ENCODE peak calls at places on chromosomes 16 and 17, in six cellular contexts. One of them, this sample, is unnamed.

GRCh38 chr16:19717319-19717718 is 708 bp downstream of the KNOP1 start:
- DNase-seq in GM23338: peak
- DNase-seq in HCT116: no peak
- DNase-seq in GM12878: no peak
- DNase-seq in H1: no peak
- DNase-seq in endothelial cell of umbilical vein: no peak
- DNase-seq in this sample: no peak

GRCh38 chr17:61064087-61064951 is 335.3 kb upstream of the TBX2 start:
- DNase-seq in GM23338: no peak
- DNase-seq in HCT116: no peak
- DNase-seq in GM12878: no peak
- DNase-seq in H1: no peak
- DNase-seq in endothelial cell of umbilical vein: no peak
- DNase-seq in this sample: no peak

GRCh38 chr16:49700222-49700927 is 155.5 kb downstream of the ZNF423 start:
- DNase-seq in GM23338: peak
- DNase-seq in HCT116: no peak
- DNase-seq in GM12878: no peak
- DNase-seq in H1: peak
- DNase-seq in endothelial cell of umbilical vein: no peak
- DNase-seq in this sample: no peak

GRCh38 chr16:80862153-80862552 is 57.8 kb upstream of the CDYL2 start:
- DNase-seq in GM23338: no peak
- DNase-seq in HCT116: no peak
- DNase-seq in GM12878: no peak
- DNase-seq in H1: no peak
- DNase-seq in endothelial cell of umbilical vein: no peak
- DNase-seq in this sample: no peak

GRCh38 chr17:17420035-17420434 is 56.8 kb upstream of the MED9 start:
- DNase-seq in GM23338: no peak
- DNase-seq in HCT116: no peak
- DNase-seq in GM12878: no peak
- DNase-seq in H1: no peak
- DNase-seq in endothelial cell of umbilical vein: no peak
- DNase-seq in this sample: no peak

GRCh38 chr17:83067071-83067717 is 12.2 kb upstream of the METRNL start:
- DNase-seq in GM23338: no peak
- DNase-seq in HCT116: no peak
- DNase-seq in GM12878: no peak
- DNase-seq in H1: peak
- DNase-seq in endothelial cell of umbilical vein: no peak
- DNase-seq in this sample: no peak

GRCh38 chr16:30867747-30868146 is 26.1 kb downstream of the BCL7C start:
- DNase-seq in GM23338: peak
- DNase-seq in HCT116: no peak
- DNase-seq in GM12878: no peak
- DNase-seq in H1: no peak
- DNase-seq in endothelial cell of umbilical vein: no peak
- DNase-seq in this sample: no peak

GRCh38 chr17:61314368-61315078 is 85.1 kb upstream of the TBX2 start:
- DNase-seq in GM23338: no peak
- DNase-seq in HCT116: no peak
- DNase-seq in GM12878: no peak
- DNase-seq in H1: no peak
- DNase-seq in endothelial cell of umbilical vein: no peak
- DNase-seq in this sample: no peak

GRCh38 chr17:52134641-52135040 is 23.9 kb downstream of the CA10 start:
- DNase-seq in GM23338: no peak
- DNase-seq in HCT116: no peak
- DNase-seq in GM12878: no peak
- DNase-seq in H1: no peak
- DNase-seq in endothelial cell of umbilical vein: no peak
- DNase-seq in this sample: no peak

GRCh38 chr16:55832788-55833583 is at the start of gene CES1:
- DNase-seq in GM23338: peak
- DNase-seq in HCT116: no peak
- DNase-seq in GM12878: no peak
- DNase-seq in H1: no peak
- DNase-seq in endothelial cell of umbilical vein: no peak
- DNase-seq in this sample: no peak

GRCh38 chr16:28534542-28535373 is 4.0 kb downstream of the NUPR1 start:
- DNase-seq in GM23338: no peak
- DNase-seq in HCT116: no peak
- DNase-seq in GM12878: no peak
- DNase-seq in H1: no peak
- DNase-seq in endothelial cell of umbilical vein: no peak
- DNase-seq in this sample: no peak

GRCh38 chr17:48752399-48753288 is 24.1 kb upstream of the HOXB13 start:
- DNase-seq in GM23338: peak
- DNase-seq in HCT116: no peak
- DNase-seq in GM12878: no peak
- DNase-seq in H1: no peak
- DNase-seq in endothelial cell of umbilical vein: no peak
- DNase-seq in this sample: no peak
- TF ChIP-seq EZH2 in GM23338: peak
- TF ChIP-seq EZH2 in HCT116: no peak
- TF ChIP-seq EZH2 in GM12878: no peak
- TF ChIP-seq EZH2 in H1: peak
- TF ChIP-seq EZH2 in endothelial cell of umbilical vein: peak
- TF ChIP-seq EZH2 in this sample: no peak

GRCh38 chr17:2085648-2085949 is 30.7 kb downstream of the HIC1 start:
- DNase-seq in GM23338: no peak
- DNase-seq in HCT116: no peak
- DNase-seq in GM12878: no peak
- DNase-seq in H1: no peak
- DNase-seq in endothelial cell of umbilical vein: peak
- DNase-seq in this sample: no peak

GRCh38 chr17:2089021-2089422 is 34.1 kb downstream of the HIC1 start:
- DNase-seq in GM23338: no peak
- DNase-seq in HCT116: no peak
- DNase-seq in GM12878: no peak
- DNase-seq in H1: no peak
- DNase-seq in endothelial cell of umbilical vein: peak
- DNase-seq in this sample: no peak

GRCh38 chr17:2090210-2090641 is 35.3 kb downstream of the HIC1 start:
- DNase-seq in GM23338: no peak
- DNase-seq in HCT116: no peak
- DNase-seq in GM12878: no peak
- DNase-seq in H1: no peak
- DNase-seq in endothelial cell of umbilical vein: no peak
- DNase-seq in this sample: no peak

GRCh38 chr17:2086306-2086705 is 31.4 kb downstream of the HIC1 start:
- DNase-seq in GM23338: no peak
- DNase-seq in HCT116: no peak
- DNase-seq in GM12878: no peak
- DNase-seq in H1: no peak
- DNase-seq in endothelial cell of umbilical vein: no peak
- DNase-seq in this sample: no peak

GRCh38 chr17:2087597-2088211 is 32.8 kb downstream of the HIC1 start:
- DNase-seq in GM23338: no peak
- DNase-seq in HCT116: no peak
- DNase-seq in GM12878: peak
- DNase-seq in H1: no peak
- DNase-seq in endothelial cell of umbilical vein: peak
- DNase-seq in this sample: no peak
- TF ChIP-seq POLR2AphosphoS5 in GM23338: no peak
- TF ChIP-seq POLR2AphosphoS5 in HCT116: no peak
- TF ChIP-seq POLR2AphosphoS5 in GM12878: peak
- TF ChIP-seq POLR2AphosphoS5 in H1: no peak
- TF ChIP-seq POLR2AphosphoS5 in endothelial cell of umbilical vein: peak
- TF ChIP-seq POLR2AphosphoS5 in this sample: no peak

DNA sequence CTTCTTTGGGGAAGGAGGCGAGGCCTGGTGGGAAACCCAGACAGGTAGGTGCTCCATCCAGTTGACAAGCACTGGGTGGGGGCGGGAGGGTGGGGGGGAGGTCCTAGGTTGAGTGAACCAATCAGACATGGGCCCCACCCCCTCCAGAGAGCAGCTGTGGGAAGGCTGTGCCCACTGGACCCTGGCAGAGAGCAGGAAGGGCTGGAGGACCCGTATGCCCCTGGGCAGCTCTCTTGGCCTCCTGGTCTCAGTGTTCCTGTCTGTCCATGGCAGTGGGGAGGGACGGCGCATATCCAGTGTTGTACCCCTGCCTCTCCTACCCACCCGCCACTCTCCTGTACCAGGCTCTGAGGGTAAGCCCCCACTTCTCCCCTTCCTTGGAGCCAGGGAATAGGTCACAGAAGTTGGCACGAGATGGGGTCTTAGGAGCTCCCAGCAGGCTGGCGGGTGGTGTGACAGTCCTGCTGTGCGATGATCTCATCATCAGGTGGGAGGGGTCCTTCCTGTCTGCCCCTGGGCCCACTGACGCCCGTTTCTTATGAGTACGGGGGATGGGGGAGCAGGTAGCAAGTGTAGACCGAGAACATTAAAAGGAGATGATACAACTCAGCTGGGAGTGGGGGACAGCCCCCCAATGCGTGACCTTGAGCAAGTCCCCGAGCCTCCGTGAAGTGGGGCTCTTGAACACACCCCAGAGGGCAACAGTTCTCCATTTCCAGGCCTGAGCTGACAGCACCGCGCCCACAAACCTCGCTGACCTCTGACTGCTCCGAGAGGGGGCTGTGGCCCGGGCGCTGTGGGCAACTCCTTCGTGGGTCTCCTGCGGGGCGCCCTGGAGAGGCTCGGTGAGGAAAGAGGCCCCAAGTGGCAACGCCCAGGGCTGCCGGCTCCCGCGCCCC is 1.2 kb upstream of the ZFPM1 start:
- DNase-seq in GM23338: no peak
- DNase-seq in HCT116: peak
- DNase-seq in GM12878: no peak
- DNase-seq in H1: no peak
- DNase-seq in endothelial cell of umbilical vein: peak
- DNase-seq in this sample: no peak
- TF ChIP-seq EZH2 in GM23338: no peak
- TF ChIP-seq EZH2 in HCT116: no peak
- TF ChIP-seq EZH2 in GM12878: no peak
- TF ChIP-seq EZH2 in H1: no peak
- TF ChIP-seq EZH2 in endothelial cell of umbilical vein: no peak
- TF ChIP-seq EZH2 in this sample: no peak

GRCh38 chr17:29045734-29046133 is 2.8 kb downstream of the PIPOX start:
- DNase-seq in GM23338: no peak
- DNase-seq in HCT116: no peak
- DNase-seq in GM12878: no peak
- DNase-seq in H1: no peak
- DNase-seq in endothelial cell of umbilical vein: no peak
- DNase-seq in this sample: no peak
- TF ChIP-seq POLR2AphosphoS5 in GM23338: no peak
- TF ChIP-seq POLR2AphosphoS5 in HCT116: no peak
- TF ChIP-seq POLR2AphosphoS5 in GM12878: no peak
- TF ChIP-seq POLR2AphosphoS5 in H1: no peak
- TF ChIP-seq POLR2AphosphoS5 in endothelial cell of umbilical vein: no peak
- TF ChIP-seq POLR2AphosphoS5 in this sample: no peak

DNA sequence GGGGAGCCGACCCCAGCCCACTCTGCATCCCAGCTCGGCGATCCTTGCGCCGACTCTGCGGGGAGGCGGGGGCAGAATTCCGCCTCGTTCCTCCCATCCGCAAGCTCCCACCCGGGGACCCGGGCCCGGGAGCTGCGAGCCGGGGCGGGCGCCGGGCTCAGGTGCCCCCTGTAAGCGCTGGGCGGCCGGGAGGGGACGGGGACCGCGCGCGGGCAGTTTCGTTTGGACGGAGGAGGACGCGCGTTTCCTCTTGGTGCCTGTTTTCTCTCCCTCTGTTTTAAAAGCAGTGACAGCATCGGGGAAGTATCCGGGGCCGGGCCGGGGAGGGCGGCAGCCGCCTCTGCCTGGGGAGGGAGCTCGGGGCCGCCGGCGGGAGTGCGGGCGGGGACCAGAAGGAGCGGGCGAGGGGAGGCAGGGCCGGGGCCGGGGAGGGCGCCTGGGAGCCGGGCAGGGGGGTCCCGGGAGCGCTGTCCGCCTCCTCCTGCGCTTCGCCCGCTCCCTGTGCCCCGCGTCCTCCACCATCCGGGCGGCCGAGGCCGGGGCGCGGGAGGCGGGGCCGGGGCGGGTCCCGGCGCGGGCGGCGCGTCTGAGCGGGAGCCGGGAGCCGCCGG is 57.0 kb downstream of the RAP1GAP2 start:
- DNase-seq in GM23338: peak
- DNase-seq in HCT116: no peak
- DNase-seq in GM12878: no peak
- DNase-seq in H1: peak
- DNase-seq in endothelial cell of umbilical vein: no peak
- DNase-seq in this sample: no peak
- TF ChIP-seq EZH2 in GM23338: no peak
- TF ChIP-seq EZH2 in HCT116: no peak
- TF ChIP-seq EZH2 in GM12878: no peak
- TF ChIP-seq EZH2 in H1: no peak
- TF ChIP-seq EZH2 in endothelial cell of umbilical vein: no peak
- TF ChIP-seq EZH2 in this sample: no peak

DNA sequence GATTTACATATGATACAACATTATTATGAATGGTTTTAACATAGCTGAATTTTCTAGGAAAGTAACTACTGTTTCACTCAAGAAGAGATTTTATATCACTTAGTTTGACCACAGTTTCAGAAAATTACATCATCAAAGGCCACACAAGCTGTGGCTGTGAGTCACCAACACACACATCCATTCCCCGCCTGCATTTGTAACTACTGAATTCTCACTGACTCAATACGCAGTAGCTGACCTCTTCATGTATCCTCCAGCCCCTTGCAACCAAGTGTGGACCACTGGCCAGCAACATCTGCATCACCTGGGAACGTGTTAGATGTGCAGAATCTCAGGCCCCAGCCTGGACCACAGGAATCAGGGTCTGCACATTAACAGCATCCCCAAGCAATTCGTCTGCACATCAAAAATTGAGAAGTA is 197.6 kb downstream of the XYLT1 start:
- DNase-seq in GM23338: no peak
- DNase-seq in HCT116: peak
- DNase-seq in GM12878: no peak
- DNase-seq in H1: no peak
- DNase-seq in endothelial cell of umbilical vein: no peak
- DNase-seq in this sample: no peak
- TF ChIP-seq POLR2AphosphoS5 in GM23338: no peak
- TF ChIP-seq POLR2AphosphoS5 in HCT116: peak
- TF ChIP-seq POLR2AphosphoS5 in GM12878: no peak
- TF ChIP-seq POLR2AphosphoS5 in H1: no peak
- TF ChIP-seq POLR2AphosphoS5 in endothelial cell of umbilical vein: no peak
- TF ChIP-seq POLR2AphosphoS5 in this sample: no peak

DNA sequence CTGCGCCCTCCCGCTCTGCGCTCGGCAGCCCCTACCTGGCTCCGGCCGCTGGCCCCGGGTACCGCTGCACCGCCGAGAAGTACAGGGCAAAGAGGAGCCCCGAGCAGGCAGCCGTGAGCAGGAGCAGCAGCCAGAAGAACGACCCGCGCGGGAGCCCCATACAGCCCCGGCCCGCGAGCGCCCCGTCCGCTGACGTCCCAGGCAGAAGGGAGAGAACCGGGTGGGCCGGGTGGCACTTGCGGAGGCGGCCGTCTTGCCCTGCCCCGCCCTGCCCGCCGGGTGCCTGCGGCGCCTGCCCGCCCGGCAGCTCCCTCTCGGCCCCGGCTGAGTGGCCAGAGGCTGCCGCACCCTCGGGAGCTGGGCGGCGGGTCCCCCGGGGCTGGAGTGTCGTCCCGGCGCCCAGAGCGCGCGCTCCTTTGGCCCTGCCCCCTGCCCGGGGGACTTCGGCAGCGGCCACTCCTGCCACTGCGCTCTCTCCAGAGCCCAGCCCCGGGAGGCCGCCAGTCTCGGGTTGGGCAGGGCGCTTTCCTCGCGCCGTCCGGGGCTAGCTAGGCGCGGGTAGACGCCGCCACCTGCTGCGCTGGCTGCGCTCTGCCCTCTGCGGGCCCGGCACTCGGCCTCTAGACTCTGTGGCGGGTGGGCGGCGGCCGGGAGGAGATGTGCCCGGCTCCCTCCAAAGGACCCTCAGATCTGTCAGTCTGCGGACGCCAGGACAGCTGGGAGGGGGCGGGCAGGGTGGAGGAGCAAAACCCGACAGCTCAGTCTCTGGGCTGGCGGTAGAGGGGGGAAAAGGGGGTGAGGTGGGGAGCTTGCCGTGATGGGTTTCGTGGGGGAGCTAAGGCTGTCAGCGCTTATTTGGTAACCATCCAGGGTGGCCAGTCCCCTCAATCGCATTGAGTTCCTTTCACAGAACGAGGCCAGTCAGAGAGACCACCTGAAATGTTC is at the start of gene ST6GALNAC2:
- DNase-seq in GM23338: peak
- DNase-seq in HCT116: peak
- DNase-seq in GM12878: no peak
- DNase-seq in H1: peak
- DNase-seq in endothelial cell of umbilical vein: peak
- DNase-seq in this sample: no peak
- TF ChIP-seq EZH2 in GM23338: peak
- TF ChIP-seq EZH2 in HCT116: no peak
- TF ChIP-seq EZH2 in GM12878: no peak
- TF ChIP-seq EZH2 in H1: peak
- TF ChIP-seq EZH2 in endothelial cell of umbilical vein: peak
- TF ChIP-seq EZH2 in this sample: peak